ENCODE peak calls at places on chromosomes 7 and 10, in four cellular contexts. X is HCT116, P is K562, E is HepG2. A is an unnamed sample.

GRCh38 chr7:33916357-33917081 is 11.2 kb downstream of the BMPER start:
- DNase-seq in X (no peak), P (no peak), E (no peak), A (no peak)

GRCh38 chr7:48035967-48036478 is 680 bp downstream of the C7orf57 start:
- DNase-seq in X (no peak), P (no peak), E (no peak), A (peak; percentile 59)

GRCh38 chr7:32937344-32938174 is 19.7 kb upstream of the FKBP9 start:
- DNase-seq in X (no peak), P (peak; percentile 29), E (peak; percentile 40), A (peak; percentile 82)

GRCh38 chr10:121734517-121735137 is 136.4 kb upstream of the FGFR2 start:
- DNase-seq in X (peak; percentile 19), P (peak; percentile 32), E (peak; percentile 28), A (peak; percentile 70)

GRCh38 chr7:117982071-117983055 is 109.1 kb upstream of the CTTNBP2 start:
- DNase-seq in X (no peak), P (no peak), E (no peak), A (no peak)

GRCh38 chr10:32197423-32197822 is 141.2 kb upstream of the KIF5B start:
- DNase-seq in X (no peak), P (no peak), E (no peak), A (no peak)

GRCh38 chr10:70212879-70213278 is 20.4 kb downstream of the PPA1 start:
- DNase-seq in X (no peak), P (no peak), E (no peak), A (no peak)

GRCh38 chr10:14553434-14553833 is 221.3 kb downstream of the FAM107B start:
- DNase-seq in X (no peak), P (no peak), E (peak; percentile 40), A (no peak)

GRCh38 chr10:128044186-128044585 is 82.0 kb downstream of the MKI67 start:
- DNase-seq in X (no peak), P (no peak), E (no peak), A (no peak)

GRCh38 chr7:134605978-134606923 is 40.4 kb upstream of the BPGM start:
- DNase-seq in X (peak; percentile 34), P (peak; percentile 73), E (peak; percentile 31), A (peak; percentile 66)

GRCh38 chr10:88165849-88166271 is 302.4 kb downstream of the PTEN start:
- DNase-seq in X (no peak), P (no peak), E (no peak), A (no peak)

GRCh38 chr7:155533827-155534690 is 12.3 kb downstream of the CNPY1 start:
- DNase-seq in X (no peak), P (peak; percentile 88), E (peak; percentile 16), A (peak; percentile 92)

GRCh38 chr10:17214991-17215781 is 12.9 kb upstream of the VIM start:
- DNase-seq in X (peak; percentile 83), P (no peak), E (no peak), A (no peak)

GRCh38 chr7:35839860-35840854 is 39.3 kb downstream of the SEPTIN7 start:
- DNase-seq in X (peak; percentile 1), P (no peak), E (no peak), A (no peak)

GRCh38 chr10:15325243-15326002 is 45.7 kb downstream of the FAM171A1 start:
- DNase-seq in X (peak; percentile 61), P (peak; percentile 69), E (no peak), A (no peak)

GRCh38 chr10:23581906-23582305 is 143.0 kb downstream of the OTUD1 start:
- DNase-seq in X (no peak), P (no peak), E (no peak), A (no peak)

GRCh38 chr7:126696236-126696635 is 556.5 kb downstream of the GRM8 start:
- DNase-seq in X (no peak), P (no peak), E (no peak), A (no peak)

GRCh38 chr7:90320801-90321494 is at the start of gene FAM237B:
- DNase-seq in X (no peak), P (no peak), E (no peak), A (peak; percentile 84)

GRCh38 chr10:70131560-70131937 is 1.1 kb downstream of the AIFM2 start:
- DNase-seq in X (no peak), P (no peak), E (no peak), A (no peak)

GRCh38 chr7:130092598-130092997 is 22.3 kb downstream of the KLHDC10 start:
- DNase-seq in X (no peak), P (no peak), E (no peak), A (no peak)

GRCh38 chr10:127872011-127872741 is 20.6 kb downstream of the CLRN3 start:
- DNase-seq in X (no peak), P (no peak), E (no peak), A (no peak)

GRCh38 chr10:43078986-43079273 is 2.1 kb downstream of the RET start:
- DNase-seq in X (no peak), P (peak; percentile 75), E (no peak), A (peak; percentile 86)

GRCh38 chr7:142319970-142320369 is 62.1 kb upstream of the PRSS58 start:
- DNase-seq in X (no peak), P (peak; percentile 26), E (no peak), A (no peak)

GRCh38 chr10:4514445-4515108 is 311.4 kb upstream of the AKR1E2 start:
- DNase-seq in X (no peak), P (no peak), E (no peak), A (no peak)

GRCh38 chr7:126227055-126227454 is 1025.7 kb downstream of the GRM8 start:
- DNase-seq in X (no peak), P (no peak), E (no peak), A (no peak)

GRCh38 chr7:471866-472639 is 47.6 kb downstream of the PDGFA start:
- DNase-seq in X (no peak), P (peak; percentile 87), E (peak; percentile 91), A (no peak)

GRCh38 chr10:94361161-94361794 is 1.5 kb downstream of the NOC3L start:
- DNase-seq in X (no peak), P (no peak), E (peak; percentile 43), A (peak; percentile 9)

GRCh38 chr10:6207658-6208057 is 4.9 kb downstream of the PFKFB3 start:
- DNase-seq in X (no peak), P (no peak), E (no peak), A (no peak)

GRCh38 chr10:104478380-104478779 is 124.7 kb downstream of the CFAP58 start:
- DNase-seq in X (no peak), P (no peak), E (no peak), A (no peak)

GRCh38 chr10:103843854-103844567 is 11.4 kb downstream of the SH3PXD2A start:
- DNase-seq in X (no peak), P (no peak), E (no peak), A (peak; percentile 69)

GRCh38 chr7:51253157-51253556 is 63.5 kb downstream of the COBL start:
- DNase-seq in X (no peak), P (no peak), E (no peak), A (no peak)

GRCh38 chr7:148114807-148115206 is 475.8 kb upstream of the C7orf33 start:
- DNase-seq in X (no peak), P (no peak), E (no peak), A (peak; percentile 70)

GRCh38 chr7:98555403-98555802 is 61.7 kb upstream of the NPTX2 start:
- DNase-seq in X (no peak), P (no peak), E (no peak), A (no peak)

GRCh38 chr10:80252296-80252887 is 37.1 kb downstream of the MAT1A start:
- DNase-seq in X (no peak), P (no peak), E (no peak), A (no peak)

GRCh38 chr7:79504607-79505389 is 51.3 kb upstream of the MAGI2 start:
- DNase-seq in X (peak; percentile 15), P (no peak), E (peak; percentile 9), A (no peak)

GRCh38 chr7:28921822-28922221 is 36.3 kb downstream of the TRIL start:
- DNase-seq in X (peak; percentile 67), P (peak; percentile 58), E (peak; percentile 69), A (peak; percentile 84)

GRCh38 chr7:28922618-28923331 is 35.4 kb downstream of the TRIL start:
- DNase-seq in X (peak; percentile 72), P (peak; percentile 58), E (peak; percentile 82), A (peak; percentile 65)

GRCh38 chr7:28931565-28931964 is 26.6 kb downstream of the TRIL start:
- DNase-seq in X (no peak), P (no peak), E (no peak), A (no peak)

DNA sequence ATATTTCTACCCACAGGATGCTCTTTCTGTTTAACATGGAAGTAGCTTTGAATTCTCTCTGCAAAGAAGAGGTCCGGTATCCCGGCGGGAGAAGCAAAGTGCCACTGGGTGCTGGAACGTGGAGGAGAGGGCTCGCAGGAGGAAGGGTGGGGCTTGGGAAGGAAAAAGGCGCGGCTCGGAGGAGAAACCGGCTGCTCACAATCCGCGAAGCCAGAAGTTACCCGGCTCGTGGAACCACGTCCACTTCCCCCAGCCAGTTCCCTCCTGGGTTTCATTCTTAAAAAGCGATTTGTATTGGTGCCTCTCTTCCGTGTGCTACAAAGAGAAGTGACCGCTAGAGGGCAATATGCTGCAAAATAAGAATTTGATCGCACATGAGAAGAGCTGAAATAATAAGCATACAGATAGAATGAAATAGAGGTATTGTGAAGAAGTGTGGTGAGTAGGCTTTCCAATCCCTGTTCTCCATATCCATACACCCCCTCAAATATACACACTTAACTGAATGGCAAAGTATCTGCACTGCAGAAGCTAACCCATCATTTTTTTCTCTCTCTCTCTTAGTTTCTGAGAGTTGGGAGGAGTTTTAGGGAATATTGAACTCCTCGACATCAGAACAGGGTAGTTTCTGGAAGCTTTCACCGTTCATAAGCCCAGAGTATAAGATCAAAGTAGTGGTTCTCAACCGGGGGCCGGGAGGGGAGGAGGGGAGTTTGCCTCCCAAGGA is 31.1 kb downstream of the TRIL start:
- DNase-seq in X (peak; percentile 73), P (peak; percentile 51), E (peak; percentile 78), A (peak; percentile 72)
- TF ChIP-seq CTCF in X (peak; percentile 77), P (peak; percentile 79), E (peak; percentile 87), A (peak; percentile 99)

DNA sequence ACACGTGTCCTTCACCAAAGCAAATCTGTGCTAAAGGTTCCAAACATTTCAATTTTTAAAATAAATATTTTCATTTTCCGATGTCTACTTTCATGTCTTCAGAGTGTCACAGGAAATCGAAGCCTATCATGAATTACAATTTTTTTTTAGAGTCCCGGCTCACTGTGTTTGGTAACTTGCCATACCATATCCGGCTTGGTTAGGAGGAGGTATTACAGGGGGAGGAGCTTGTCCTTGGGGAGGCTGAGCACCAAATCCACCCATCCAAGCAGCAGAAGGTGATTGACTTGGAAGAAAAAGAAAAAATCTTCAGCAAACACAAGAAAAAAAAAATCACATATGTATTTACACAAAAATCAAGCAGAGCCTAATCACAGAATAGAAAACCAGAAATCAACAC is 21.3 kb downstream of the TIAL1 start:
- DNase-seq in X (no peak), P (no peak), E (no peak), A (no peak)
- TF ChIP-seq ELF1 in X (no peak), P (no peak), E (no peak), A (no peak)

GRCh38 chr10:61757525-61758397 is 95.0 kb downstream of the CABCOCO1 start:
- DNase-seq in X (no peak), P (no peak), E (no peak), A (no peak)
- TF ChIP-seq ZBTB33 in X (no peak), P (no peak), E (no peak), A (no peak)

GRCh38 chr10:123379156-123379555 is 225.0 kb downstream of the BUB3 start:
- DNase-seq in X (no peak), P (no peak), E (no peak), A (no peak)

GRCh38 chr10:123377883-123378282 is 223.7 kb downstream of the BUB3 start:
- DNase-seq in X (no peak), P (no peak), E (peak; percentile 34), A (no peak)

GRCh38 chr10:123378302-123378701 is 224.1 kb downstream of the BUB3 start:
- DNase-seq in X (no peak), P (no peak), E (no peak), A (no peak)

GRCh38 chr10:123381271-123381670 is 227.1 kb downstream of the BUB3 start:
- DNase-seq in X (no peak), P (no peak), E (peak; percentile 3), A (no peak)

GRCh38 chr10:123380491-123381085 is 226.4 kb downstream of the BUB3 start:
- DNase-seq in X (no peak), P (no peak), E (peak; percentile 15), A (peak; percentile 58)
- TF ChIP-seq CTCF in X (peak; percentile 22), P (peak; percentile 49), E (peak; percentile 46), A (peak; percentile 30)

A was measured in SK-N-SH.